ENCODE peak calls at places on chromosomes 16 and 17, in seven cellular contexts. One of them, this sample, is unnamed.

GRCh38 chr17:7583253-7584109 is at the start of gene MPDU1:
- DNase-seq in fibroblast of the aortic adventitia: peak
- DNase-seq in H7: peak
- DNase-seq in skeletal muscle cell: peak
- DNase-seq in CD4-positive, CD25-positive, alpha-beta regulatory T cell: peak
- DNase-seq in body of pancreas: peak
- DNase-seq in fibroblast of lung: peak
- DNase-seq in this sample: peak

GRCh38 chr16:11848842-11849241 is 2.5 kb downstream of the RSL1D1 start:
- DNase-seq in CD4-positive, CD25-positive, alpha-beta regulatory T cell: no peak
- DNase-seq in fibroblast of lung: peak
- DNase-seq in body of pancreas: no peak
- DNase-seq in H7: no peak
- DNase-seq in skeletal muscle cell: peak
- DNase-seq in fibroblast of the aortic adventitia: peak
- DNase-seq in this sample: no peak

GRCh38 chr16:69853481-69853880 is 91.3 kb downstream of the WWP2 start:
- DNase-seq in skeletal muscle cell: no peak
- DNase-seq in fibroblast of lung: no peak
- DNase-seq in fibroblast of the aortic adventitia: no peak
- DNase-seq in body of pancreas: no peak
- DNase-seq in H7: no peak
- DNase-seq in CD4-positive, CD25-positive, alpha-beta regulatory T cell: no peak
- DNase-seq in this sample: no peak

GRCh38 chr17:82942166-82943130 is 102.6 kb upstream of the ZNF750 start:
- DNase-seq in fibroblast of the aortic adventitia: no peak
- DNase-seq in H7: no peak
- DNase-seq in skeletal muscle cell: no peak
- DNase-seq in CD4-positive, CD25-positive, alpha-beta regulatory T cell: no peak
- DNase-seq in body of pancreas: no peak
- DNase-seq in fibroblast of lung: no peak
- DNase-seq in this sample: peak

GRCh38 chr17:36947922-36948716 is 635 bp upstream of the AATF start:
- DNase-seq in H7: no peak
- DNase-seq in fibroblast of lung: no peak
- DNase-seq in fibroblast of the aortic adventitia: no peak
- DNase-seq in skeletal muscle cell: no peak
- DNase-seq in CD4-positive, CD25-positive, alpha-beta regulatory T cell: no peak
- DNase-seq in body of pancreas: no peak
- DNase-seq in this sample: no peak

GRCh38 chr17:69170377-69170776 is 28.7 kb upstream of the ABCA6 start:
- DNase-seq in fibroblast of the aortic adventitia: no peak
- DNase-seq in CD4-positive, CD25-positive, alpha-beta regulatory T cell: no peak
- DNase-seq in skeletal muscle cell: no peak
- DNase-seq in body of pancreas: no peak
- DNase-seq in H7: no peak
- DNase-seq in fibroblast of lung: no peak
- DNase-seq in this sample: no peak

GRCh38 chr17:70022175-70022574 is 52.9 kb upstream of the KCNJ16 start:
- DNase-seq in H7: no peak
- DNase-seq in fibroblast of the aortic adventitia: peak
- DNase-seq in CD4-positive, CD25-positive, alpha-beta regulatory T cell: no peak
- DNase-seq in body of pancreas: no peak
- DNase-seq in fibroblast of lung: peak
- DNase-seq in skeletal muscle cell: no peak
- DNase-seq in this sample: no peak

GRCh38 chr17:40343126-40344119 is 21.1 kb downstream of the GJD3 start:
- DNase-seq in body of pancreas: no peak
- DNase-seq in fibroblast of lung: no peak
- DNase-seq in fibroblast of the aortic adventitia: no peak
- DNase-seq in skeletal muscle cell: no peak
- DNase-seq in CD4-positive, CD25-positive, alpha-beta regulatory T cell: no peak
- DNase-seq in H7: no peak
- DNase-seq in this sample: no peak

GRCh38 chr16:57013268-57013667 is 23.9 kb downstream of the NLRC5 start:
- DNase-seq in H7: no peak
- DNase-seq in fibroblast of the aortic adventitia: peak
- DNase-seq in fibroblast of lung: no peak
- DNase-seq in body of pancreas: no peak
- DNase-seq in CD4-positive, CD25-positive, alpha-beta regulatory T cell: no peak
- DNase-seq in skeletal muscle cell: no peak
- DNase-seq in this sample: no peak

GRCh38 chr17:40291311-40291710 is 3.6 kb downstream of the CDC6 start:
- DNase-seq in H7: no peak
- DNase-seq in fibroblast of lung: no peak
- DNase-seq in skeletal muscle cell: no peak
- DNase-seq in body of pancreas: no peak
- DNase-seq in fibroblast of the aortic adventitia: no peak
- DNase-seq in CD4-positive, CD25-positive, alpha-beta regulatory T cell: peak
- DNase-seq in this sample: no peak

GRCh38 chr16:70392606-70393005 is 45.9 kb downstream of the DDX19A start:
- DNase-seq in H7: no peak
- DNase-seq in fibroblast of lung: no peak
- DNase-seq in body of pancreas: no peak
- DNase-seq in fibroblast of the aortic adventitia: no peak
- DNase-seq in CD4-positive, CD25-positive, alpha-beta regulatory T cell: no peak
- DNase-seq in skeletal muscle cell: no peak
- DNase-seq in this sample: no peak

GRCh38 chr17:79534111-79534510 is 76.7 kb downstream of the RBFOX3 start:
- DNase-seq in H7: no peak
- DNase-seq in fibroblast of the aortic adventitia: no peak
- DNase-seq in CD4-positive, CD25-positive, alpha-beta regulatory T cell: no peak
- DNase-seq in body of pancreas: no peak
- DNase-seq in fibroblast of lung: no peak
- DNase-seq in skeletal muscle cell: no peak
- DNase-seq in this sample: no peak

GRCh38 chr17:61454095-61454931 is 2.1 kb downstream of the TBX4 start:
- DNase-seq in fibroblast of the aortic adventitia: no peak
- DNase-seq in body of pancreas: no peak
- DNase-seq in fibroblast of lung: peak
- DNase-seq in H7: peak
- DNase-seq in skeletal muscle cell: no peak
- DNase-seq in CD4-positive, CD25-positive, alpha-beta regulatory T cell: no peak
- DNase-seq in this sample: no peak
- H3K4me3 ChIP-seq in fibroblast of the aortic adventitia: no peak
- H3K4me3 ChIP-seq in body of pancreas: no peak
- H3K4me3 ChIP-seq in fibroblast of lung: peak
- H3K4me3 ChIP-seq in H7: no peak
- H3K4me3 ChIP-seq in skeletal muscle cell: peak
- H3K4me3 ChIP-seq in CD4-positive, CD25-positive, alpha-beta regulatory T cell: no peak
- H3K4me3 ChIP-seq in this sample: no peak

DNA sequence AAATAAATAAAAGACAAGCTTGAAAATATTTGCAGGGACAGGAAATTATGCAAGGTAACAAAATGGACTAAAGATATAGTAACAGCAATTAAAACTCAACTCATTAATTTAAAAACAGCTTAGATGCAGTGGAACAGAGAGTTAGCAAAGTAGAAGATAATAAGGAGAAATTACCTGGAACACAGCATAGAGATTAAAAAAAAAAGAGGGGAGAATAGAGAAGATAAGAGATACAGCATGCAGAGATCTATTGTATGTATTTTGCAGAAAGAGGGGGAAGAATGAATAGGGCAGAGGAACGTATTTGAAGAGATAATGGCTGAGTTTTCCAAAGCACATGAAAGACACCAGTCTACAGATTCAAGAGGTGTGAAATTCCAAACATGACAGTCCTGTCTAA is 8.4 kb upstream of the PIPOX start:
- DNase-seq in CD4-positive, CD25-positive, alpha-beta regulatory T cell: no peak
- DNase-seq in H7: no peak
- DNase-seq in skeletal muscle cell: no peak
- DNase-seq in fibroblast of lung: no peak
- DNase-seq in fibroblast of the aortic adventitia: no peak
- DNase-seq in body of pancreas: no peak
- DNase-seq in this sample: no peak
- H3K4me3 ChIP-seq in CD4-positive, CD25-positive, alpha-beta regulatory T cell: no peak
- H3K4me3 ChIP-seq in H7: no peak
- H3K4me3 ChIP-seq in skeletal muscle cell: no peak
- H3K4me3 ChIP-seq in fibroblast of lung: no peak
- H3K4me3 ChIP-seq in fibroblast of the aortic adventitia: no peak
- H3K4me3 ChIP-seq in body of pancreas: no peak
- H3K4me3 ChIP-seq in this sample: no peak

GRCh38 chr17:63854709-63855108 is 12.2 kb upstream of the SMARCD2 start:
- DNase-seq in H7: no peak
- DNase-seq in fibroblast of the aortic adventitia: no peak
- DNase-seq in body of pancreas: no peak
- DNase-seq in CD4-positive, CD25-positive, alpha-beta regulatory T cell: no peak
- DNase-seq in fibroblast of lung: no peak
- DNase-seq in skeletal muscle cell: no peak
- DNase-seq in this sample: no peak
- H3K4me3 ChIP-seq in H7: no peak
- H3K4me3 ChIP-seq in fibroblast of the aortic adventitia: no peak
- H3K4me3 ChIP-seq in body of pancreas: no peak
- H3K4me3 ChIP-seq in CD4-positive, CD25-positive, alpha-beta regulatory T cell: no peak
- H3K4me3 ChIP-seq in fibroblast of lung: no peak
- H3K4me3 ChIP-seq in skeletal muscle cell: no peak
- H3K4me3 ChIP-seq in this sample: no peak

GRCh38 chr16:68035227-68035626 is 12.1 kb downstream of the DUS2 start:
- DNase-seq in CD4-positive, CD25-positive, alpha-beta regulatory T cell: no peak
- DNase-seq in body of pancreas: no peak
- DNase-seq in fibroblast of lung: no peak
- DNase-seq in H7: no peak
- DNase-seq in fibroblast of the aortic adventitia: no peak
- DNase-seq in skeletal muscle cell: no peak
- DNase-seq in this sample: no peak

GRCh38 chr16:68041783-68042182 is 18.7 kb downstream of the DUS2 start:
- DNase-seq in skeletal muscle cell: no peak
- DNase-seq in CD4-positive, CD25-positive, alpha-beta regulatory T cell: no peak
- DNase-seq in fibroblast of lung: no peak
- DNase-seq in body of pancreas: no peak
- DNase-seq in fibroblast of the aortic adventitia: no peak
- DNase-seq in H7: no peak
- DNase-seq in this sample: no peak

GRCh38 chr16:68037820-68038597 is 14.9 kb downstream of the DUS2 start:
- DNase-seq in body of pancreas: no peak
- DNase-seq in CD4-positive, CD25-positive, alpha-beta regulatory T cell: no peak
- DNase-seq in fibroblast of lung: no peak
- DNase-seq in H7: no peak
- DNase-seq in fibroblast of the aortic adventitia: no peak
- DNase-seq in skeletal muscle cell: no peak
- DNase-seq in this sample: no peak

GRCh38 chr16:68040506-68041288 is 17.6 kb downstream of the DUS2 start:
- DNase-seq in body of pancreas: peak
- DNase-seq in fibroblast of lung: peak
- DNase-seq in H7: peak
- DNase-seq in fibroblast of the aortic adventitia: peak
- DNase-seq in skeletal muscle cell: no peak
- DNase-seq in CD4-positive, CD25-positive, alpha-beta regulatory T cell: peak
- DNase-seq in this sample: peak
- H3K4me3 ChIP-seq in body of pancreas: no peak
- H3K4me3 ChIP-seq in fibroblast of lung: no peak
- H3K4me3 ChIP-seq in H7: no peak
- H3K4me3 ChIP-seq in fibroblast of the aortic adventitia: no peak
- H3K4me3 ChIP-seq in skeletal muscle cell: no peak
- H3K4me3 ChIP-seq in CD4-positive, CD25-positive, alpha-beta regulatory T cell: no peak
- H3K4me3 ChIP-seq in this sample: no peak

GRCh38 chr16:54937673-54938350 is 7.1 kb downstream of the IRX5 start:
- DNase-seq in fibroblast of the aortic adventitia: no peak
- DNase-seq in body of pancreas: no peak
- DNase-seq in H7: peak
- DNase-seq in CD4-positive, CD25-positive, alpha-beta regulatory T cell: no peak
- DNase-seq in fibroblast of lung: no peak
- DNase-seq in skeletal muscle cell: no peak
- DNase-seq in this sample: no peak
- H3K4me3 ChIP-seq in fibroblast of the aortic adventitia: peak
- H3K4me3 ChIP-seq in body of pancreas: no peak
- H3K4me3 ChIP-seq in H7: peak
- H3K4me3 ChIP-seq in CD4-positive, CD25-positive, alpha-beta regulatory T cell: no peak
- H3K4me3 ChIP-seq in fibroblast of lung: no peak
- H3K4me3 ChIP-seq in skeletal muscle cell: peak
- H3K4me3 ChIP-seq in this sample: no peak

GRCh38 chr17:78338860-78339259 is 21.0 kb downstream of the SOCS3 start:
- DNase-seq in H7: no peak
- DNase-seq in CD4-positive, CD25-positive, alpha-beta regulatory T cell: peak
- DNase-seq in skeletal muscle cell: no peak
- DNase-seq in body of pancreas: no peak
- DNase-seq in fibroblast of the aortic adventitia: no peak
- DNase-seq in fibroblast of lung: no peak
- DNase-seq in this sample: no peak

GRCh38 chr17:78332991-78333390 is 26.9 kb downstream of the SOCS3 start:
- DNase-seq in H7: no peak
- DNase-seq in CD4-positive, CD25-positive, alpha-beta regulatory T cell: peak
- DNase-seq in fibroblast of lung: no peak
- DNase-seq in fibroblast of the aortic adventitia: no peak
- DNase-seq in body of pancreas: no peak
- DNase-seq in skeletal muscle cell: no peak
- DNase-seq in this sample: no peak

GRCh38 chr17:78337244-78338109 is 22.4 kb downstream of the SOCS3 start:
- DNase-seq in H7: no peak
- DNase-seq in skeletal muscle cell: peak
- DNase-seq in fibroblast of the aortic adventitia: peak
- DNase-seq in CD4-positive, CD25-positive, alpha-beta regulatory T cell: no peak
- DNase-seq in fibroblast of lung: peak
- DNase-seq in body of pancreas: no peak
- DNase-seq in this sample: no peak

GRCh38 chr17:78332530-78332929 is 27.3 kb downstream of the SOCS3 start:
- DNase-seq in fibroblast of the aortic adventitia: no peak
- DNase-seq in body of pancreas: no peak
- DNase-seq in CD4-positive, CD25-positive, alpha-beta regulatory T cell: no peak
- DNase-seq in skeletal muscle cell: no peak
- DNase-seq in fibroblast of lung: no peak
- DNase-seq in H7: no peak
- DNase-seq in this sample: no peak

DNA sequence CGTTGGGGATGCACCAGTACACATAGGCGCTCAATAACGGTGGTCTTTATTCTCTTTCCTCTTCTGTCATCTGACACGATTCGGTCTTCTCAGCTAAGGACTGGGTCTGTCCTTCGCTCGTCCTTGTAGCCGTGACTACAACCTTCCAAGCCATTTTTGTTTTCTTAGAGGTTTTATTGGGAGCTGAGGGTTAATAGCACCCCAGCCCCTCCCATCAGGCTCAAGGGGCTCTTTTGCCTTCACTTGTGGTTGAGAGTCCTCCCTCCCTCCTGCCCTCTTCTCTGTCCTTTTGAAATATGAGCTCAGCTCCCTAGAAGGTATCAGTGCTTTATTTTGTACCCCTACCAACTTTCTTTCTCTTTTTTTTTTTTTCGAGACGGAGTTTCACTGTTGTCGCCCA is 24.7 kb downstream of the SOCS3 start:
- DNase-seq in H7: no peak
- DNase-seq in skeletal muscle cell: no peak
- DNase-seq in fibroblast of the aortic adventitia: no peak
- DNase-seq in fibroblast of lung: no peak
- DNase-seq in CD4-positive, CD25-positive, alpha-beta regulatory T cell: no peak
- DNase-seq in body of pancreas: no peak
- DNase-seq in this sample: no peak
- H3K4me3 ChIP-seq in H7: no peak
- H3K4me3 ChIP-seq in skeletal muscle cell: no peak
- H3K4me3 ChIP-seq in fibroblast of the aortic adventitia: no peak
- H3K4me3 ChIP-seq in fibroblast of lung: no peak
- H3K4me3 ChIP-seq in CD4-positive, CD25-positive, alpha-beta regulatory T cell: no peak
- H3K4me3 ChIP-seq in body of pancreas: no peak
- H3K4me3 ChIP-seq in this sample: no peak

This sample was measured in BE2C.